ENCODE peak calls at places on chromosomes 7 and 10, in five cellular contexts. One of them, this sample, is unnamed.

GRCh38 chr7:129750091-129750870 is 138.8 kb downstream of the NRF1 start:
- DNase-seq in KBM-7: no peak
- DNase-seq in HCEC 1CT: no peak
- DNase-seq in NCI-H345: no peak
- DNase-seq in HT1080: no peak
- DNase-seq in this sample: no peak

GRCh38 chr7:657565-658119 is 68.9 kb upstream of the DNAAF5 start:
- DNase-seq in HCEC 1CT: no peak
- DNase-seq in KBM-7: peak
- DNase-seq in NCI-H345: no peak
- DNase-seq in HT1080: no peak
- DNase-seq in this sample: peak

GRCh38 chr7:144408116-144408515 is 4.6 kb upstream of the NOBOX start:
- DNase-seq in HCEC 1CT: no peak
- DNase-seq in KBM-7: no peak
- DNase-seq in HT1080: no peak
- DNase-seq in NCI-H345: no peak
- DNase-seq in this sample: no peak

GRCh38 chr10:60480865-60481563 is 91.3 kb upstream of the ANK3 start:
- DNase-seq in NCI-H345: no peak
- DNase-seq in HCEC 1CT: peak
- DNase-seq in HT1080: peak
- DNase-seq in KBM-7: no peak
- DNase-seq in this sample: no peak

GRCh38 chr7:112260941-112261340 is 54.4 kb downstream of the ZNF277 start:
- DNase-seq in HT1080: no peak
- DNase-seq in KBM-7: no peak
- DNase-seq in NCI-H345: no peak
- DNase-seq in HCEC 1CT: no peak
- DNase-seq in this sample: no peak

GRCh38 chr7:106465704-106466468 is 181.1 kb upstream of the NAMPT start:
- DNase-seq in KBM-7: no peak
- DNase-seq in NCI-H345: no peak
- DNase-seq in HCEC 1CT: no peak
- DNase-seq in HT1080: no peak
- DNase-seq in this sample: no peak

GRCh38 chr7:88013981-88014380 is 79.9 kb downstream of the ADAM22 start:
- DNase-seq in HT1080: no peak
- DNase-seq in NCI-H345: no peak
- DNase-seq in HCEC 1CT: no peak
- DNase-seq in KBM-7: no peak
- DNase-seq in this sample: no peak

GRCh38 chr7:70764004-70764691 is 367.8 kb upstream of the GALNT17 start:
- DNase-seq in NCI-H345: no peak
- DNase-seq in HT1080: no peak
- DNase-seq in HCEC 1CT: no peak
- DNase-seq in KBM-7: no peak
- DNase-seq in this sample: no peak

This sample was measured in sigmoid colon.